ENCODE peak calls at places on chromosomes 5 and 9, in seven cellular contexts. S is activated naive CD8-positive, alpha-beta T cell treated with anti-CD3 and anti-CD28 coated beads, Interleukin-2, amount 50 U/mL, for 24 hours; W is hepatocyte; U is activated naive CD4-positive, alpha-beta T cell treated with Interleukin-2 at 50 U/mL for 16 hours; B is stimulated activated CD4-positive, alpha-beta T cell treated with anti-CD3 and anti-CD28 coated beads, Interleukin-15, amount 100 ng/mL, for 24 hours; Z is NCI-H2081 treated with DMSO at 0.1 percent for 48 hours; J is HCT116. F is an unnamed sample.

GRCh38 chr5:173630724-173631365 is 14.4 kb upstream of the BOD1 start:
- DNase-seq in S (no peak), W (no peak), U (no peak), B (no peak), Z (no peak), J (no peak), F (no peak)

GRCh38 chr9:4855861-4856260 is 63.1 kb downstream of the RCL1 start:
- DNase-seq in S (no peak), W (peak), U (no peak), B (no peak), Z (no peak), J (no peak), F (no peak)

GRCh38 chr9:107090218-107090617 is 192.9 kb upstream of the RAD23B start:
- DNase-seq in S (no peak), W (no peak), U (no peak), B (no peak), Z (peak), J (no peak), F (no peak)

GRCh38 chr5:131328536-131329186 is 64.8 kb downstream of the CDC42SE2 start:
- DNase-seq in S (no peak), W (peak), U (no peak), B (no peak), Z (no peak), J (peak), F (no peak)

GRCh38 chr9:38087934-38088925 is 19.2 kb upstream of the SHB start:
- DNase-seq in S (peak), W (peak), U (peak), B (peak), Z (no peak), J (peak), F (no peak)

GRCh38 chr5:34491251-34491620 is 164.9 kb upstream of the RAI14 start:
- DNase-seq in S (no peak), W (no peak), U (no peak), B (no peak), Z (no peak), J (no peak), F (no peak)

GRCh38 chr9:76943071-76943470 is 37.2 kb upstream of the PRUNE2 start:
- DNase-seq in S (no peak), W (peak), U (no peak), B (no peak), Z (no peak), J (no peak), F (no peak)

GRCh38 chr5:179623906-179624741 is 653 bp upstream of the HNRNPH1 start:
- DNase-seq in S (peak), W (no peak), U (peak), B (peak), Z (no peak), J (no peak), F (no peak)

GRCh38 chr5:104018299-104018698 is 455.7 kb upstream of the NUDT12 start:
- DNase-seq in S (no peak), W (no peak), U (no peak), B (no peak), Z (no peak), J (peak), F (no peak)

GRCh38 chr5:162638849-162639248 is 571.3 kb downstream of the GABRG2 start:
- DNase-seq in S (no peak), W (no peak), U (no peak), B (no peak), Z (no peak), J (no peak), F (no peak)

GRCh38 chr9:1100945-1101344 is 50.8 kb downstream of the DMRT2 start:
- DNase-seq in S (no peak), W (no peak), U (no peak), B (peak), Z (no peak), J (no peak), F (no peak)

GRCh38 chr5:148910216-148910615 is 83.8 kb downstream of the ADRB2 start:
- DNase-seq in S (no peak), W (no peak), U (no peak), B (no peak), Z (no peak), J (no peak), F (no peak)

GRCh38 chr9:137382728-137383452 is 40.1 kb downstream of the EXD3 start:
- DNase-seq in S (no peak), W (no peak), U (no peak), B (no peak), Z (no peak), J (no peak), F (no peak)

GRCh38 chr9:137446851-137447471 is 5.8 kb upstream of the ENTPD8 start:
- DNase-seq in S (no peak), W (no peak), U (no peak), B (no peak), Z (no peak), J (no peak), F (no peak)

GRCh38 chr5:37717613-37718431 is 122.0 kb downstream of the GDNF start:
- DNase-seq in S (no peak), W (peak), U (no peak), B (no peak), Z (peak), J (no peak), F (peak)

GRCh38 chr5:107251151-107251550 is 419.6 kb downstream of the EFNA5 start:
- DNase-seq in S (no peak), W (no peak), U (no peak), B (no peak), Z (no peak), J (no peak), F (no peak)

GRCh38 chr5:12799165-12799564 is 894.9 kb upstream of the CTNND2 start:
- DNase-seq in S (no peak), W (no peak), U (no peak), B (no peak), Z (no peak), J (no peak), F (no peak)

GRCh38 chr9:114837923-114838322 is 32.1 kb upstream of the TNFSF15 start:
- DNase-seq in S (no peak), W (no peak), U (no peak), B (no peak), Z (no peak), J (no peak), F (no peak)

GRCh38 chr9:122379340-122379739 is 8.5 kb downstream of the PTGS1 start:
- DNase-seq in S (peak), W (no peak), U (no peak), B (peak), Z (no peak), J (no peak), F (no peak)

GRCh38 chr9:136686794-136687711 is at the start of gene AGPAT2:
- DNase-seq in S (peak), W (peak), U (peak), B (peak), Z (no peak), J (peak), F (no peak)

GRCh38 chr5:157903117-157903450 is 44.1 kb upstream of the CLINT1 start:
- DNase-seq in S (no peak), W (no peak), U (no peak), B (no peak), Z (no peak), J (no peak), F (no peak)

GRCh38 chr5:160237571-160238093 is 8.3 kb downstream of the FABP6 start:
- DNase-seq in S (no peak), W (no peak), U (no peak), B (no peak), Z (no peak), J (no peak), F (no peak)

GRCh38 chr9:128396970-128397613 is 23.6 kb upstream of the CERCAM start:
- DNase-seq in S (no peak), W (no peak), U (no peak), B (no peak), Z (no peak), J (no peak), F (no peak)

GRCh38 chr9:137294684-137295312 is 7.3 kb downstream of the NRARP start:
- DNase-seq in S (no peak), W (peak), U (no peak), B (peak), Z (no peak), J (no peak), F (no peak)

GRCh38 chr5:178234753-178235599 is 2.4 kb upstream of the PHYKPL start:
- DNase-seq in S (peak), W (peak), U (peak), B (peak), Z (no peak), J (peak), F (no peak)

GRCh38 chr5:173396311-173396993 is 68.2 kb upstream of the STC2 start:
- DNase-seq in S (no peak), W (no peak), U (no peak), B (no peak), Z (no peak), J (peak), F (no peak)

GRCh38 chr9:21450733-21451394 is 10.6 kb downstream of the IFNA1 start:
- DNase-seq in S (no peak), W (no peak), U (no peak), B (no peak), Z (no peak), J (no peak), F (no peak)

GRCh38 chr9:114733814-114734213 is 51.8 kb upstream of the TEX48 start:
- DNase-seq in S (no peak), W (no peak), U (no peak), B (no peak), Z (no peak), J (no peak), F (no peak)

GRCh38 chr5:92504346-92504745 is 1076.7 kb downstream of the NR2F1-AS1 start:
- DNase-seq in S (no peak), W (no peak), U (no peak), B (no peak), Z (no peak), J (no peak), F (no peak)

GRCh38 chr5:178363501-178364325 is 131.1 kb upstream of the PHYKPL start:
- DNase-seq in S (no peak), W (no peak), U (no peak), B (no peak), Z (no peak), J (no peak), F (no peak)

GRCh38 chr9:94612071-94612470 is 18.4 kb upstream of the FBP2 start:
- DNase-seq in S (no peak), W (no peak), U (no peak), B (peak), Z (no peak), J (no peak), F (no peak)

GRCh38 chr5:151001436-151001835 is 19.0 kb upstream of the GPX3 start:
- DNase-seq in S (no peak), W (no peak), U (no peak), B (no peak), Z (no peak), J (no peak), F (no peak)